ENCODE peak calls at places on chromosomes 16 and 17, in nine cellular contexts. U is Calu3; C is mesenchymal stem cell; G is CD4-positive, alpha-beta T cell; S is NCI-H345; T is A172; E is kidney tubule cell; Z is NCI-H1436 treated with DMSO at 0.1 percent for 48 hours; J is choroid plexus epithelial cell. F is an unnamed sample.

GRCh38 chr17:49576906-49577650 is 1.4 kb downstream of the NXPH3 start:
- DNase-seq in U (no peak), C (no peak), G (no peak), S (no peak), T (no peak), E (no peak), Z (no peak), J (no peak), F (no peak)

GRCh38 chr16:50372611-50373344 is 4.0 kb upstream of the BRD7 start:
- DNase-seq in U (no peak), C (peak), G (no peak), S (peak), T (peak), E (peak), Z (no peak), J (no peak), F (peak)

GRCh38 chr17:20267459-20267842 is 199.9 kb downstream of the LGALS9B start:
- DNase-seq in U (no peak), C (no peak), G (peak), S (no peak), T (no peak), E (no peak), Z (no peak), J (peak), F (no peak)

GRCh38 chr16:51151951-51152663 is 1.0 kb upstream of the SALL1 start:
- DNase-seq in U (no peak), C (peak), G (no peak), S (peak), T (peak), E (peak), Z (no peak), J (peak), F (peak)

GRCh38 chr16:15825750-15826305 is 31.0 kb downstream of the MYH11 start:
- DNase-seq in U (no peak), C (no peak), G (no peak), S (no peak), T (no peak), E (no peak), Z (no peak), J (no peak), F (no peak)

GRCh38 chr16:70349783-70350182 is 3.1 kb downstream of the DDX19A start:
- DNase-seq in U (no peak), C (no peak), G (no peak), S (no peak), T (no peak), E (peak), Z (no peak), J (no peak), F (no peak)

GRCh38 chr16:3020604-3021448 is 658 bp downstream of the TNFRSF12A start:
- DNase-seq in U (peak), C (peak), G (peak), S (peak), T (peak), E (peak), Z (no peak), J (peak), F (peak)

GRCh38 chr17:38749222-38750043 is 1.3 kb upstream of the PCGF2 start:
- DNase-seq in U (peak), C (peak), G (no peak), S (peak), T (peak), E (peak), Z (no peak), J (peak), F (peak)

GRCh38 chr16:67144943-67145342 is 5.9 kb downstream of the B3GNT9 start:
- DNase-seq in U (no peak), C (no peak), G (no peak), S (no peak), T (no peak), E (no peak), Z (no peak), J (no peak), F (no peak)

F was measured in H4.